ENCODE peak calls at places on chromosomes 7 and 10, in ten cellular contexts. One of them, this sample, is unnamed.

GRCh38 chr7:149776305-149776704 is 2.9 kb upstream of the ZNF467 start:
- DNase-seq in iris pigment epithelial cell: peak
- DNase-seq in mucosa of gallbladder: peak
- DNase-seq in HS-5: no peak
- DNase-seq in effector CD4-positive, alpha-beta T cell: no peak
- DNase-seq in activated CD8-positive, alpha-beta memory T cell treated with anti-CD3 and anti-CD28 coated beads for 48 hours: no peak
- DNase-seq in iPS-NIHi11: no peak
- DNase-seq in AG09319: no peak
- DNase-seq in foreskin fibroblast: no peak
- DNase-seq in T follicular helper cell: no peak
- DNase-seq in this sample: no peak

GRCh38 chr10:42996588-42996987 is 80.3 kb upstream of the RET start:
- DNase-seq in iris pigment epithelial cell: no peak
- DNase-seq in mucosa of gallbladder: no peak
- DNase-seq in HS-5: no peak
- DNase-seq in effector CD4-positive, alpha-beta T cell: no peak
- DNase-seq in activated CD8-positive, alpha-beta memory T cell treated with anti-CD3 and anti-CD28 coated beads for 48 hours: no peak
- DNase-seq in iPS-NIHi11: no peak
- DNase-seq in AG09319: no peak
- DNase-seq in foreskin fibroblast: no peak
- DNase-seq in T follicular helper cell: no peak
- DNase-seq in this sample: no peak

GRCh38 chr7:126856691-126857291 is 395.9 kb downstream of the GRM8 start:
- DNase-seq in iris pigment epithelial cell: peak
- DNase-seq in mucosa of gallbladder: no peak
- DNase-seq in HS-5: no peak
- DNase-seq in effector CD4-positive, alpha-beta T cell: no peak
- DNase-seq in activated CD8-positive, alpha-beta memory T cell treated with anti-CD3 and anti-CD28 coated beads for 48 hours: no peak
- DNase-seq in iPS-NIHi11: peak
- DNase-seq in AG09319: no peak
- DNase-seq in foreskin fibroblast: no peak
- DNase-seq in T follicular helper cell: no peak
- DNase-seq in this sample: no peak

GRCh38 chr10:87860156-87860795 is 3.1 kb downstream of the KLLN start:
- DNase-seq in iris pigment epithelial cell: peak
- DNase-seq in mucosa of gallbladder: peak
- DNase-seq in HS-5: no peak
- DNase-seq in effector CD4-positive, alpha-beta T cell: peak
- DNase-seq in activated CD8-positive, alpha-beta memory T cell treated with anti-CD3 and anti-CD28 coated beads for 48 hours: no peak
- DNase-seq in iPS-NIHi11: peak
- DNase-seq in AG09319: no peak
- DNase-seq in foreskin fibroblast: peak
- DNase-seq in T follicular helper cell: peak
- DNase-seq in this sample: peak

GRCh38 chr10:132145002-132145401 is 41.7 kb upstream of the DPYSL4 start:
- DNase-seq in iris pigment epithelial cell: no peak
- DNase-seq in mucosa of gallbladder: no peak
- DNase-seq in HS-5: no peak
- DNase-seq in effector CD4-positive, alpha-beta T cell: no peak
- DNase-seq in activated CD8-positive, alpha-beta memory T cell treated with anti-CD3 and anti-CD28 coated beads for 48 hours: no peak
- DNase-seq in iPS-NIHi11: no peak
- DNase-seq in AG09319: no peak
- DNase-seq in foreskin fibroblast: no peak
- DNase-seq in T follicular helper cell: no peak
- DNase-seq in this sample: no peak

GRCh38 chr7:70614237-70614984 is 517.5 kb upstream of the GALNT17 start:
- DNase-seq in iris pigment epithelial cell: peak
- DNase-seq in mucosa of gallbladder: peak
- DNase-seq in HS-5: no peak
- DNase-seq in effector CD4-positive, alpha-beta T cell: no peak
- DNase-seq in activated CD8-positive, alpha-beta memory T cell treated with anti-CD3 and anti-CD28 coated beads for 48 hours: no peak
- DNase-seq in iPS-NIHi11: peak
- DNase-seq in AG09319: peak
- DNase-seq in foreskin fibroblast: no peak
- DNase-seq in T follicular helper cell: no peak
- DNase-seq in this sample: no peak

GRCh38 chr10:132641401-132641800 is 103.8 kb downstream of the INPP5A start:
- DNase-seq in iris pigment epithelial cell: no peak
- DNase-seq in mucosa of gallbladder: no peak
- DNase-seq in HS-5: no peak
- DNase-seq in effector CD4-positive, alpha-beta T cell: no peak
- DNase-seq in activated CD8-positive, alpha-beta memory T cell treated with anti-CD3 and anti-CD28 coated beads for 48 hours: no peak
- DNase-seq in iPS-NIHi11: no peak
- DNase-seq in AG09319: no peak
- DNase-seq in foreskin fibroblast: no peak
- DNase-seq in T follicular helper cell: no peak
- DNase-seq in this sample: no peak

GRCh38 chr10:3701490-3701889 is 83.5 kb downstream of the KLF6 start:
- DNase-seq in iris pigment epithelial cell: no peak
- DNase-seq in mucosa of gallbladder: no peak
- DNase-seq in HS-5: no peak
- DNase-seq in effector CD4-positive, alpha-beta T cell: no peak
- DNase-seq in activated CD8-positive, alpha-beta memory T cell treated with anti-CD3 and anti-CD28 coated beads for 48 hours: no peak
- DNase-seq in iPS-NIHi11: no peak
- DNase-seq in AG09319: no peak
- DNase-seq in foreskin fibroblast: no peak
- DNase-seq in T follicular helper cell: no peak
- DNase-seq in this sample: no peak

GRCh38 chr10:79230563-79231249 is 116.6 kb upstream of the PPIF start:
- DNase-seq in iris pigment epithelial cell: no peak
- DNase-seq in mucosa of gallbladder: no peak
- DNase-seq in HS-5: no peak
- DNase-seq in effector CD4-positive, alpha-beta T cell: no peak
- DNase-seq in activated CD8-positive, alpha-beta memory T cell treated with anti-CD3 and anti-CD28 coated beads for 48 hours: no peak
- DNase-seq in iPS-NIHi11: no peak
- DNase-seq in AG09319: no peak
- DNase-seq in foreskin fibroblast: no peak
- DNase-seq in T follicular helper cell: no peak
- DNase-seq in this sample: no peak

GRCh38 chr10:124632064-124632531 is 112.1 kb downstream of the FAM53B start:
- DNase-seq in iris pigment epithelial cell: no peak
- DNase-seq in mucosa of gallbladder: no peak
- DNase-seq in HS-5: no peak
- DNase-seq in effector CD4-positive, alpha-beta T cell: no peak
- DNase-seq in activated CD8-positive, alpha-beta memory T cell treated with anti-CD3 and anti-CD28 coated beads for 48 hours: no peak
- DNase-seq in iPS-NIHi11: peak
- DNase-seq in AG09319: no peak
- DNase-seq in foreskin fibroblast: no peak
- DNase-seq in T follicular helper cell: no peak
- DNase-seq in this sample: no peak

GRCh38 chr7:93327006-93327633 is 95.0 kb downstream of the VPS50 start:
- DNase-seq in iris pigment epithelial cell: peak
- DNase-seq in mucosa of gallbladder: no peak
- DNase-seq in HS-5: peak
- DNase-seq in effector CD4-positive, alpha-beta T cell: no peak
- DNase-seq in activated CD8-positive, alpha-beta memory T cell treated with anti-CD3 and anti-CD28 coated beads for 48 hours: no peak
- DNase-seq in iPS-NIHi11: no peak
- DNase-seq in AG09319: peak
- DNase-seq in foreskin fibroblast: peak
- DNase-seq in T follicular helper cell: no peak
- DNase-seq in this sample: no peak